ENCODE peak calls at places on chromosome 1, in four cellular contexts. L is stomach; B is CD8-positive, alpha-beta T cell; Y is ovary. G is an unnamed sample.
A peak's percentile ranks its signal among the peaks of the same experiment; 100 is the strongest.

GRCh38 chr1:177164380-177165068 is at the start of gene ASTN1:
- DNase-seq in L (no peak), B (no peak), Y (no peak), G (no peak)

GRCh38 chr1:31767225-31767624 is 3.1 kb upstream of the ADGRB2 start:
- DNase-seq in L (no peak), B (no peak), Y (no peak), G (no peak)

GRCh38 chr1:234093741-234094140 is 189.3 kb downstream of the SLC35F3 start:
- DNase-seq in L (no peak), B (no peak), Y (peak; percentile 37), G (peak; percentile 81)

GRCh38 chr1:174713796-174714195 is 266.0 kb downstream of the GPR52 start:
- DNase-seq in L (no peak), B (no peak), Y (no peak), G (no peak)

GRCh38 chr1:12196641-12197482 is 30.1 kb downstream of the TNFRSF1B start:
- DNase-seq in L (no peak), B (no peak), Y (no peak), G (peak; percentile 67)

GRCh38 chr1:2555634-2556276 is 416 bp upstream of the TNFRSF14 start:
- DNase-seq in L (peak; percentile 82), B (peak; percentile 55), Y (peak; percentile 83), G (peak; percentile 82)

GRCh38 chr1:161781995-161782394 is 15.9 kb downstream of the ATF6 start:
- DNase-seq in L (no peak), B (no peak), Y (no peak), G (no peak)

GRCh38 chr1:232969791-232970190 is 19.4 kb downstream of the NTPCR start:
- DNase-seq in L (no peak), B (no peak), Y (no peak), G (no peak)

GRCh38 chr1:200963076-200963475 is 60.4 kb downstream of the KIF21B start:
- DNase-seq in L (no peak), B (no peak), Y (no peak), G (no peak)

GRCh38 chr1:36775716-36776115 is 258.6 kb downstream of the GRIK3 start:
- DNase-seq in L (no peak), B (no peak), Y (no peak), G (no peak)
- TF ChIP-seq CTCF in L (no peak), B (no peak), Y (no peak), G (no peak)

DNA sequence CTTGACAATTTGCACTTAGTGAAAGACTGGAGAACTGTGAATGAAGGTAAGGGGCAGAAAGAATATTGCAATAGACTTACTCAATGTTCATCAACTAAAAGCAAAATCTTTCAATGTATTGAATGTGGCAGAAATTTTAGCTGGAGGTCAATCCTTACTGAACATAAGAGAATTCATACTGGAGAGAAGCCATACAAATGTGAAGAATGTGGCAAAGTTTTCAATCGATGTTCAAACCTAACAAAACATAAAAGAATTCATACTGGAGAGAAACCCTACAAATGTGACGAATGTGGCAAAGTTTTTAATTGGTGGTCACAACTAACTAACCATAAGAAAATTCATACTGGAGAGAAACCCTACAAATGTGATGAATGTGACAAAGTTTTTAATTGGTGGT is 80.7 kb downstream of the JMJD4 start:
- DNase-seq in L (no peak), B (no peak), Y (no peak), G (no peak)
- H3K9me3 ChIP-seq in L (peaks cover 100% of the 10 kb centered on the region), B (peaks cover 51% of the 10 kb centered on the region), Y (peaks cover 2% of the 10 kb centered on the region), G (peaks cover 97% of the 10 kb centered on the region)

DNA sequence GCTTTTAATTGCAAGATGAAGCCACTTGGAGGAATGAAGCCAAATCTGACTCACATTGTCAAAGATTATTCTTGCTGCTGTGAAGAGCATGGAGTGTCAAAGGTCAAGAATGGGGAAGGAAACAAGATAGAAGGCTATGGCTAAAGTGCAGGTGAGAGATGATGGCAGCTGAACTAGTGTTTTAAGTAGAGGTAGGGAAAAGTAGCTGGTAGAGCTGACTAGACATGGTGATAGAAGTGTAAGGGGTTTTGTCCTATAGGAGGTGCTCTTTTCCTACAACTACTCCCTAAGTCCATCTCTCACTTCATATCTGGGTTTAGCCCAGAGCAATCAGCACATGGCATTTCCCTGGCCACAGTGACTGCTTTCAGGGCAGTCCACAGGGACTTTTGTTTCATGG is 11.8 kb downstream of the UBE2T start:
- DNase-seq in L (no peak), B (no peak), Y (no peak), G (no peak)
- TF ChIP-seq CTCF in L (no peak), B (no peak), Y (no peak), G (no peak)

GRCh38 chr1:71717186-71717585 is 565.2 kb downstream of the NEGR1 start:
- DNase-seq in L (no peak), B (no peak), Y (no peak), G (no peak)
- H3K9me3 ChIP-seq in L (peaks cover 16% of the 10 kb centered on the region), B (no peaks in the 10 kb centered on the region), Y (no peaks in the 10 kb centered on the region), G (no peaks in the 10 kb centered on the region)

G was measured in psoas muscle.